ENCODE peak calls at places on chromosomes 3 and 15, in five cellular contexts. One of them, this sample, is unnamed. For H3K4me1, the result is how much of the 10 kb centered on the place peaks cover.

GRCh38 chr3:4979401-4980228 is at the start of gene BHLHE40:
- DNase-seq in upper lobe of left lung: no peak
- DNase-seq in MM.1S: no peak
- DNase-seq in Peyer's patch: no peak
- DNase-seq in tibial nerve: no peak
- DNase-seq in this sample: no peak

GRCh38 chr3:149638401-149639092 is 19.3 kb downstream of the WWTR1 start:
- DNase-seq in MM.1S: no peak
- DNase-seq in tibial nerve: no peak
- DNase-seq in Peyer's patch: no peak
- DNase-seq in upper lobe of left lung: no peak
- DNase-seq in this sample: no peak

GRCh38 chr3:35709691-35710090 is 70.4 kb downstream of the ARPP21 start:
- DNase-seq in MM.1S: no peak
- DNase-seq in tibial nerve: no peak
- DNase-seq in upper lobe of left lung: no peak
- DNase-seq in Peyer's patch: no peak
- DNase-seq in this sample: no peak

GRCh38 chr3:43091481-43091880 is 14.4 kb downstream of the POMGNT2 start:
- DNase-seq in Peyer's patch: no peak
- DNase-seq in MM.1S: no peak
- DNase-seq in upper lobe of left lung: no peak
- DNase-seq in tibial nerve: no peak
- DNase-seq in this sample: no peak

GRCh38 chr3:55166577-55167555 is 239.0 kb upstream of the LRTM1 start:
- DNase-seq in Peyer's patch: no peak
- DNase-seq in MM.1S: no peak
- DNase-seq in tibial nerve: no peak
- DNase-seq in upper lobe of left lung: no peak
- DNase-seq in this sample: no peak

GRCh38 chr15:37893309-37893708 is 41.1 kb upstream of the TMCO5A start:
- DNase-seq in tibial nerve: no peak
- DNase-seq in upper lobe of left lung: no peak
- DNase-seq in Peyer's patch: no peak
- DNase-seq in MM.1S: no peak
- DNase-seq in this sample: no peak

GRCh38 chr15:99955181-99955525 is 221.9 kb upstream of the LYSMD4 start:
- DNase-seq in tibial nerve: no peak
- DNase-seq in MM.1S: no peak
- DNase-seq in Peyer's patch: no peak
- DNase-seq in upper lobe of left lung: no peak
- DNase-seq in this sample: no peak

GRCh38 chr3:65245133-65246076 is 557.6 kb upstream of the ADAMTS9 start:
- DNase-seq in MM.1S: no peak
- DNase-seq in upper lobe of left lung: no peak
- DNase-seq in Peyer's patch: no peak
- DNase-seq in tibial nerve: no peak
- DNase-seq in this sample: no peak

GRCh38 chr3:138429665-138430064 is 4.8 kb upstream of the ESYT3 start:
- DNase-seq in Peyer's patch: no peak
- DNase-seq in upper lobe of left lung: no peak
- DNase-seq in tibial nerve: no peak
- DNase-seq in MM.1S: no peak
- DNase-seq in this sample: no peak

GRCh38 chr3:161371441-161372320 is at the start of gene SPTSSB:
- DNase-seq in tibial nerve: no peak
- DNase-seq in Peyer's patch: peak
- DNase-seq in upper lobe of left lung: peak
- DNase-seq in MM.1S: peak
- DNase-seq in this sample: peak

GRCh38 chr15:79896131-79896633 is 632 bp downstream of the MTHFS start:
- DNase-seq in Peyer's patch: no peak
- DNase-seq in tibial nerve: no peak
- DNase-seq in upper lobe of left lung: no peak
- DNase-seq in MM.1S: no peak
- DNase-seq in this sample: no peak

GRCh38 chr3:134030382-134030753 is 643 bp upstream of the SLCO2A1 start:
- DNase-seq in tibial nerve: no peak
- DNase-seq in MM.1S: no peak
- DNase-seq in Peyer's patch: no peak
- DNase-seq in upper lobe of left lung: no peak
- DNase-seq in this sample: no peak

GRCh38 chr3:190840146-190840545 is 22.3 kb downstream of the GMNC start:
- DNase-seq in tibial nerve: no peak
- DNase-seq in MM.1S: peak
- DNase-seq in Peyer's patch: no peak
- DNase-seq in upper lobe of left lung: no peak
- DNase-seq in this sample: no peak

GRCh38 chr3:195226900-195227447 is 44.0 kb downstream of the XXYLT1 start:
- DNase-seq in MM.1S: peak
- DNase-seq in Peyer's patch: peak
- DNase-seq in upper lobe of left lung: peak
- DNase-seq in tibial nerve: no peak
- DNase-seq in this sample: no peak

GRCh38 chr15:39079296-39079834 is 501.5 kb upstream of the THBS1 start:
- DNase-seq in Peyer's patch: no peak
- DNase-seq in upper lobe of left lung: no peak
- DNase-seq in MM.1S: no peak
- DNase-seq in tibial nerve: no peak
- DNase-seq in this sample: no peak

GRCh38 chr3:141302364-141303141 is 65.8 kb upstream of the ZBTB38 start:
- DNase-seq in MM.1S: no peak
- DNase-seq in Peyer's patch: no peak
- DNase-seq in upper lobe of left lung: no peak
- DNase-seq in tibial nerve: no peak
- DNase-seq in this sample: no peak

GRCh38 chr3:11567516-11568467 is 75.9 kb downstream of the VGLL4 start:
- DNase-seq in tibial nerve: no peak
- DNase-seq in MM.1S: no peak
- DNase-seq in upper lobe of left lung: no peak
- DNase-seq in Peyer's patch: no peak
- DNase-seq in this sample: no peak

GRCh38 chr3:151843275-151843674 is 29.4 kb downstream of the AADAC start:
- DNase-seq in MM.1S: no peak
- DNase-seq in Peyer's patch: no peak
- DNase-seq in upper lobe of left lung: no peak
- DNase-seq in tibial nerve: no peak
- DNase-seq in this sample: no peak

GRCh38 chr15:27438403-27439375 is 467.7 kb downstream of the GABRG3 start:
- DNase-seq in upper lobe of left lung: no peak
- DNase-seq in Peyer's patch: no peak
- DNase-seq in MM.1S: no peak
- DNase-seq in tibial nerve: no peak
- DNase-seq in this sample: no peak

GRCh38 chr3:126959144-126959920 is 23.6 kb upstream of the PLXNA1 start:
- DNase-seq in Peyer's patch: peak
- DNase-seq in tibial nerve: no peak
- DNase-seq in MM.1S: no peak
- DNase-seq in upper lobe of left lung: no peak
- DNase-seq in this sample: no peak

GRCh38 chr15:28994142-28994829 is 108.5 kb downstream of the APBA2 start:
- DNase-seq in MM.1S: no peak
- DNase-seq in upper lobe of left lung: no peak
- DNase-seq in tibial nerve: no peak
- DNase-seq in Peyer's patch: no peak
- DNase-seq in this sample: no peak

GRCh38 chr3:159669024-159669476 is 319.6 kb upstream of the IL12A start:
- DNase-seq in MM.1S: no peak
- DNase-seq in upper lobe of left lung: peak
- DNase-seq in tibial nerve: no peak
- DNase-seq in Peyer's patch: no peak
- DNase-seq in this sample: no peak

GRCh38 chr15:78565097-78565950 is at the start of gene CHRNA5:
- DNase-seq in Peyer's patch: peak
- DNase-seq in MM.1S: peak
- DNase-seq in upper lobe of left lung: peak
- DNase-seq in tibial nerve: peak
- DNase-seq in this sample: peak

GRCh38 chr3:47008851-47009224 is 29.4 kb downstream of the NBEAL2 start:
- DNase-seq in upper lobe of left lung: no peak
- DNase-seq in tibial nerve: no peak
- DNase-seq in MM.1S: no peak
- DNase-seq in Peyer's patch: no peak
- DNase-seq in this sample: no peak

GRCh38 chr3:28376424-28376823 is 27.8 kb upstream of the AZI2 start:
- DNase-seq in MM.1S: no peak
- DNase-seq in tibial nerve: no peak
- DNase-seq in upper lobe of left lung: no peak
- DNase-seq in Peyer's patch: no peak
- DNase-seq in this sample: no peak

GRCh38 chr3:165883126-165883525 is 45.9 kb upstream of the BCHE start:
- DNase-seq in tibial nerve: no peak
- DNase-seq in MM.1S: no peak
- DNase-seq in upper lobe of left lung: no peak
- DNase-seq in Peyer's patch: no peak
- DNase-seq in this sample: no peak

GRCh38 chr3:72271215-72271614 is 486.3 kb upstream of the PROK2 start:
- DNase-seq in MM.1S: no peak
- DNase-seq in tibial nerve: no peak
- DNase-seq in Peyer's patch: no peak
- DNase-seq in upper lobe of left lung: no peak
- DNase-seq in this sample: no peak

GRCh38 chr15:88625943-88626741 is 5.0 kb downstream of the AEN start:
- DNase-seq in Peyer's patch: no peak
- DNase-seq in MM.1S: no peak
- DNase-seq in tibial nerve: no peak
- DNase-seq in upper lobe of left lung: no peak
- DNase-seq in this sample: no peak
- H3K27ac ChIP-seq in Peyer's patch: no peak
- H3K27ac ChIP-seq in MM.1S: peak
- H3K27ac ChIP-seq in tibial nerve: no peak
- H3K27ac ChIP-seq in upper lobe of left lung: no peak
- H3K27ac ChIP-seq in this sample: peak

DNA sequence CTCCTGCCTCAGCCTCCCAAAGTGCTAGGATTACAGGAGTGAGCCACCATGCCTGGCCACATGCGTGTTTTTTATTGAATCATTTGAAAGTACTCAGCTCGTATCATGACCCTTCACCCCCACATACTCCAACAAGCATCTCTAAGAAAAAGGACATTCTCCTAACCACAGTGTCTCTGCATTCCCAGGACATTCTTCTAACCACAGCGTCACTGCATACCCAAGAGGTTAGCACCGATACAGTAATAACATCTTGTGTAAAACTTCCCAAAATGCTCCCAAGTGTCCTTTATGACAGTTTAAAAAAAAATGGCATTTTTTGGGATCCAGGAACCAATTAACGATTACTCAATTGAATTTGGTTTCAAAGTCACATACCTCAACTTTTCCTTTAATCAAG is 39.6 kb downstream of the FLNB start:
- DNase-seq in upper lobe of left lung: no peak
- DNase-seq in Peyer's patch: no peak
- DNase-seq in tibial nerve: no peak
- DNase-seq in MM.1S: no peak
- DNase-seq in this sample: no peak
- H3K4me1 ChIP-seq in upper lobe of left lung: under half
- H3K4me1 ChIP-seq in Peyer's patch: under half
- H3K4me1 ChIP-seq in tibial nerve: half or more
- H3K4me1 ChIP-seq in MM.1S: under half
- H3K4me1 ChIP-seq in this sample: under half

GRCh38 chr3:193735850-193736249 is 142.8 kb downstream of the OPA1 start:
- DNase-seq in upper lobe of left lung: no peak
- DNase-seq in MM.1S: no peak
- DNase-seq in tibial nerve: no peak
- DNase-seq in Peyer's patch: no peak
- DNase-seq in this sample: no peak

GRCh38 chr3:193736616-193737015 is 143.6 kb downstream of the OPA1 start:
- DNase-seq in tibial nerve: no peak
- DNase-seq in Peyer's patch: no peak
- DNase-seq in MM.1S: no peak
- DNase-seq in upper lobe of left lung: no peak
- DNase-seq in this sample: no peak

GRCh38 chr3:193734737-193735366 is 141.8 kb downstream of the OPA1 start:
- DNase-seq in Peyer's patch: no peak
- DNase-seq in tibial nerve: no peak
- DNase-seq in MM.1S: no peak
- DNase-seq in upper lobe of left lung: no peak
- DNase-seq in this sample: no peak

GRCh38 chr3:193732827-193733226 is 139.8 kb downstream of the OPA1 start:
- DNase-seq in upper lobe of left lung: no peak
- DNase-seq in MM.1S: no peak
- DNase-seq in Peyer's patch: no peak
- DNase-seq in tibial nerve: no peak
- DNase-seq in this sample: no peak

GRCh38 chr3:193737191-193737751 is 144.3 kb downstream of the OPA1 start:
- DNase-seq in tibial nerve: no peak
- DNase-seq in upper lobe of left lung: no peak
- DNase-seq in Peyer's patch: no peak
- DNase-seq in MM.1S: no peak
- DNase-seq in this sample: no peak
- H3K27ac ChIP-seq in tibial nerve: no peak
- H3K27ac ChIP-seq in upper lobe of left lung: no peak
- H3K27ac ChIP-seq in Peyer's patch: no peak
- H3K27ac ChIP-seq in MM.1S: no peak
- H3K27ac ChIP-seq in this sample: no peak

GRCh38 chr3:122019493-122019892 is 2.6 kb downstream of the ILDR1 start:
- DNase-seq in Peyer's patch: no peak
- DNase-seq in MM.1S: no peak
- DNase-seq in upper lobe of left lung: no peak
- DNase-seq in tibial nerve: no peak
- DNase-seq in this sample: no peak
- H3K4me1 ChIP-seq in Peyer's patch: under half
- H3K4me1 ChIP-seq in MM.1S: under half
- H3K4me1 ChIP-seq in upper lobe of left lung: under half
- H3K4me1 ChIP-seq in tibial nerve: under half
- H3K4me1 ChIP-seq in this sample: under half

GRCh38 chr3:186589115-186589514 is 18.6 kb downstream of the DNAJB11 start:
- DNase-seq in tibial nerve: no peak
- DNase-seq in MM.1S: peak
- DNase-seq in Peyer's patch: no peak
- DNase-seq in upper lobe of left lung: no peak
- DNase-seq in this sample: no peak
- H3K27ac ChIP-seq in tibial nerve: no peak
- H3K27ac ChIP-seq in MM.1S: no peak
- H3K27ac ChIP-seq in Peyer's patch: no peak
- H3K27ac ChIP-seq in upper lobe of left lung: no peak
- H3K27ac ChIP-seq in this sample: no peak

This sample was measured in CD8-positive, alpha-beta T cell.